ENCODE peak calls at places on chromosomes 5 and 9, in nine cellular contexts. U is left ventricle myocardium superior; N is GM23338; Q is WTC11; A is HT1080; Y is stimulated activated CD4-positive, alpha-beta T cell treated with anti-CD3 and anti-CD28 coated beads, Interleukin-2, amount 100 ng/mL, for 24 hours; C is CD8-positive, alpha-beta T cell; D is naive thymus-derived CD8-positive, alpha-beta T cell; V is COR-L47. K is an unnamed sample.

GRCh38 chr5:141877478-141878185 is 578 bp downstream of the PCDH1 start:
- DNase-seq in U (no peak), N (no peak), Q (no peak), A (no peak), Y (peak; percentile 31), C (no peak), D (no peak), V (no peak), K (peak; percentile 47)

GRCh38 chr9:127340721-127341120 is 56.2 kb upstream of the SLC2A8 start:
- DNase-seq in U (no peak), N (no peak), Q (no peak), A (no peak), Y (no peak), C (no peak), D (no peak), V (no peak), K (peak; percentile 41)

GRCh38 chr9:120918931-120919638 is 7.5 kb downstream of the TRAF1 start:
- DNase-seq in U (peak; percentile 47), N (no peak), Q (no peak), A (no peak), Y (no peak), C (no peak), D (no peak), V (no peak), K (no peak)

GRCh38 chr9:4497855-4498254 is 7.6 kb downstream of the SLC1A1 start:
- DNase-seq in U (no peak), N (no peak), Q (no peak), A (no peak), Y (no peak), C (no peak), D (no peak), V (no peak), K (no peak)

GRCh38 chr9:98545041-98545440 is 163.7 kb downstream of the GABBR2 start:
- DNase-seq in U (no peak), N (no peak), Q (no peak), A (no peak), Y (no peak), C (no peak), D (no peak), V (no peak), K (no peak)

GRCh38 chr9:27125030-27125429 is 16.0 kb downstream of the TEK start:
- DNase-seq in U (peak; percentile 75), N (no peak), Q (no peak), A (peak; percentile 98), Y (no peak), C (no peak), D (no peak), V (peak; percentile 12), K (peak; percentile 93)

GRCh38 chr9:134231330-134231745 is 67.0 kb upstream of the RNU6ATAC start:
- DNase-seq in U (peak; percentile 58), N (no peak), Q (no peak), A (no peak), Y (no peak), C (peak; percentile 4), D (no peak), V (no peak), K (no peak)

GRCh38 chr5:148416921-148417320 is 33.2 kb downstream of the FBXO38 start:
- DNase-seq in U (no peak), N (no peak), Q (no peak), A (peak; percentile 88), Y (no peak), C (no peak), D (no peak), V (no peak), K (peak; percentile 91)

GRCh38 chr9:117672397-117672796 is 31.8 kb upstream of the TLR4 start:
- DNase-seq in U (no peak), N (no peak), Q (no peak), A (peak; percentile 94), Y (no peak), C (no peak), D (no peak), V (no peak), K (peak; percentile 82)

GRCh38 chr9:14692536-14692917 is 705 bp downstream of the ZDHHC21 start:
- DNase-seq in U (no peak), N (no peak), Q (no peak), A (peak; percentile 16), Y (no peak), C (no peak), D (no peak), V (no peak), K (peak; percentile 18)

GRCh38 chr9:128416432-128417019 is 4.1 kb upstream of the CERCAM start:
- DNase-seq in U (no peak), N (no peak), Q (no peak), A (no peak), Y (no peak), C (no peak), D (no peak), V (no peak), K (no peak)

GRCh38 chr9:656918-657583 is 184.4 kb upstream of the DMRT1 start:
- DNase-seq in U (no peak), N (no peak), Q (no peak), A (no peak), Y (no peak), C (no peak), D (no peak), V (no peak), K (peak; percentile 33)

GRCh38 chr5:132363431-132364112 is 5.9 kb upstream of the SLC22A5 start:
- DNase-seq in U (no peak), N (no peak), Q (no peak), A (peak; percentile 86), Y (no peak), C (no peak), D (no peak), V (no peak), K (peak; percentile 99)

GRCh38 chr9:89999534-90000370 is 394.9 kb downstream of the GADD45G start:
- DNase-seq in U (peak; percentile 86), N (peak; percentile 6), Q (no peak), A (peak; percentile 33), Y (peak; percentile 65), C (peak; percentile 36), D (peak; percentile 30), V (peak; percentile 80), K (peak; percentile 55)

GRCh38 chr9:18250051-18250450 is 223.9 kb upstream of the ADAMTSL1 start:
- DNase-seq in U (no peak), N (no peak), Q (no peak), A (no peak), Y (no peak), C (no peak), D (no peak), V (no peak), K (no peak)

GRCh38 chr5:81292130-81292529 is 9.3 kb upstream of the ZCCHC9 start:
- DNase-seq in U (no peak), N (no peak), Q (no peak), A (no peak), Y (no peak), C (no peak), D (no peak), V (no peak), K (no peak)

GRCh38 chr5:169641253-169641652 is 4.2 kb downstream of the DOCK2 start:
- DNase-seq in U (no peak), N (peak; percentile 12), Q (no peak), A (no peak), Y (no peak), C (no peak), D (no peak), V (no peak), K (no peak)

K was measured in MCF 10A.